ENCODE peak calls at places on chromosome 18, in eight cellular contexts. H is body of pancreas, E is brain microvascular endothelial cell, S is neural progenitor cell, C is fibroblast of mammary gland, X is type B pancreatic cell, B is cardiac fibroblast, G is choroid plexus epithelial cell. R is an unnamed sample.

GRCh38 chr18:79902640-79903039 is 48.8 kb downstream of the SLC66A2 start:
- DNase-seq in H (no peak), E (no peak), S (no peak), C (no peak), X (no peak), B (no peak), G (no peak), R (no peak)

GRCh38 chr18:4106407-4107033 is 348.6 kb downstream of the DLGAP1 start:
- DNase-seq in H (peak), E (peak), S (peak), C (peak), X (peak), B (peak), G (peak), R (peak)

GRCh38 chr18:78625895-78626294 is 353.7 kb upstream of the SALL3 start:
- DNase-seq in H (no peak), E (no peak), S (no peak), C (no peak), X (no peak), B (no peak), G (no peak), R (no peak)

GRCh38 chr18:62101236-62101635 is 85.6 kb downstream of the PIGN start:
- DNase-seq in H (no peak), E (no peak), S (no peak), C (peak), X (no peak), B (peak), G (peak), R (no peak)

GRCh38 chr18:57585846-57586242 is 658 bp downstream of the FECH start:
- DNase-seq in H (no peak), E (no peak), S (peak), C (no peak), X (no peak), B (peak), G (peak), R (no peak)

GRCh38 chr18:33316146-33316587 is 124.4 kb downstream of the CCDC178 start:
- DNase-seq in H (no peak), E (no peak), S (peak), C (no peak), X (no peak), B (no peak), G (no peak), R (no peak)

GRCh38 chr18:9619056-9619455 is 4.7 kb upstream of the PPP4R1 start:
- DNase-seq in H (no peak), E (no peak), S (no peak), C (no peak), X (no peak), B (no peak), G (peak), R (no peak)

GRCh38 chr18:24731158-24731557 is 270.7 kb downstream of the HRH4 start:
- DNase-seq in H (no peak), E (no peak), S (no peak), C (no peak), X (no peak), B (no peak), G (no peak), R (no peak)

GRCh38 chr18:67636597-67637385 is 120.3 kb upstream of the DSEL start:
- DNase-seq in H (no peak), E (no peak), S (no peak), C (no peak), X (no peak), B (no peak), G (no peak), R (no peak)

GRCh38 chr18:22114526-22115321 is 54.7 kb upstream of the GATA6 start:
- DNase-seq in H (no peak), E (no peak), S (no peak), C (no peak), X (no peak), B (no peak), G (no peak), R (no peak)

GRCh38 chr18:22112215-22112614 is 57.2 kb upstream of the GATA6 start:
- DNase-seq in H (no peak), E (no peak), S (no peak), C (no peak), X (no peak), B (no peak), G (no peak), R (no peak)

GRCh38 chr18:22110482-22110924 is 58.9 kb upstream of the GATA6 start:
- DNase-seq in H (no peak), E (no peak), S (peak), C (no peak), X (no peak), B (no peak), G (no peak), R (no peak)

GRCh38 chr18:22113144-22113813 is 56.1 kb upstream of the GATA6 start:
- DNase-seq in H (peak), E (no peak), S (no peak), C (no peak), X (no peak), B (no peak), G (no peak), R (no peak)

DNA sequence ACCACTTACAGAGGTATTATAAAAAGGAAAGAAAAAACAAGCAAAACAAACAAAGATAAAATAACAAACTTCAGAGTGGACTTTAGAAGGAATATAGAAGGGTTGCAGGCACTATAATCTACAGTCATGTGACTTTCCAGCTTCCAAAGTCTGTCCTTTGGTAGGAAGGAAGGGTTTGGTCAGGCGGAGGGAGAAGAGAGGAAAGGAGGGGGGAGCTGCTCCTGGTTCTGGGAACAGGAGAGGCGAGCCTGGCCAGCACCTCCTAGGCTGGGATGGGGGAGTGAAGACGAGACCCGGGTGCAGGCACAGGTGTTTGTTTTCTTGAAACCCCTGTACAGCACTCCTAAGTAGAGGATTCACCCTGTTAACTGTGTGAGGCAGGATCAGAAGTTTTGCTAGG is 53.8 kb upstream of the GATA6 start:
- DNase-seq in H (peak), E (no peak), S (no peak), C (no peak), X (no peak), B (no peak), G (no peak), R (no peak)
- TF ChIP-seq CTCF in H (no peak), E (no peak), S (no peak), C (no peak), X (no peak), B (no peak), G (no peak), R (no peak)

GRCh38 chr18:27685807-27686412 is 491.0 kb downstream of the CDH2 start:
- DNase-seq in H (peak), E (peak), S (peak), C (peak), X (no peak), B (peak), G (peak), R (peak)
- TF ChIP-seq CTCF in H (no peak), E (peak), S (peak), C (peak), X (peak), B (peak), G (peak), R (peak)

DNA sequence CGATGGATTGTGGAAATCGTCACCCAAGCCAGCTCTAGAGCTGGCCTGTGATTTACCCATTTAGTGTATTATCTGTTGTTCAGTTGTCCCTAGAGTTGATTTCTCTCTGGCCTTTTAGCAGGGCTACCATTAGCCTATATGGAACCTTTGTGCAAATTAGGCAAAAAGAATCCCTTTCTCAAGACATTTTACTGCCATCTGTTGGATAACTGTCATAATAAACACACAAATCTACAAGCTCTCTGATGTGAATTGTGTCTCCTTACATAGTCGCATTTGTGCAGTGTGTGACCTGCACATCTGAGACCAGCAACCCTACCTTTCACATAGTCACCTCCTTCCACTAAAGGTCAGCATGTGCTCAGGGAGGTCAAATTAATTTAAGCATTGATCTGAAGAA is 34.0 kb downstream of the LOXHD1 start:
- DNase-seq in H (no peak), E (no peak), S (no peak), C (peak), X (no peak), B (peak), G (peak), R (peak)
- TF ChIP-seq CTCF in H (no peak), E (no peak), S (no peak), C (peak), X (peak), B (no peak), G (peak), R (peak)

GRCh38 chr18:7566587-7567486 is at the start of gene PTPRM:
- DNase-seq in H (peak), E (peak), S (peak), C (peak), X (peak), B (peak), G (peak), R (peak)
- TF ChIP-seq CTCF in H (peak), E (peak), S (no peak), C (no peak), X (peak), B (no peak), G (peak), R (peak)

GRCh38 chr18:5851998-5852397 is 43.3 kb downstream of the TMEM200C start:
- DNase-seq in H (no peak), E (no peak), S (no peak), C (no peak), X (no peak), B (no peak), G (peak), R (no peak)
- TF ChIP-seq CTCF in H (no peak), E (no peak), S (peak), C (peak), X (peak), B (no peak), G (no peak), R (peak)

DNA sequence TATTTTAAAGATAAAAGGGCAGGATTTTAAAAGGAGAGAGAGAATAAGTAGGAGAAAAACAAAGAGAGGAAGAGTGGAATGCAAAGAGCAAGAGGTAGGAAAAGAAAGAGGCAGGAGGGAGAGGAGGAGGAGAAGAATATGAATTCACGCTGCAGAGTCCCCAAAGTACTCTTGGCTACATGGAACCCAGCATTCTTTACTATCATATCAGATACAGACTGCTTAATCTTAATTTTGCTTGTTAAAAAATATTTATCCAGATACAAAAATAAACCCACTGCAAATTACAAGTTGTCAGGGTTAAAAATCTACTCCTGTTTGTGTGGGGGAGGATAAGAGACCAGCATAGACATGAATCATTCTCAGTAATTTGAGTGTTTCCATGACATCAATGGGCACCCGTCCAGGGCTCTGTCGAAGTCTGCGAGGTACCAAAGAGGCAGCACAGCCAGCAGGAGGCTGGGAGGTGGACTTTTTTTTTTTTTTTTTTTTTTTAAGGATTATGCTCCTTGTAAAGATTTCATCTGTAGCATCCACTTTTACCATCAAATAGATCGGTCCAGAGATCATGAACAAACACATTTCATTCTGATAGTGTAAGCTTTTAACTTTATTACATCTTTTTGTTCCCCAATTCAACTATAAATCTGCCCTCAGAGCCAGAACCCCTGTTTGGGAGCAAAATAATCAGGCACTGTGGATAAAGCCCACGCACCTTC is 182.2 kb downstream of the TCF4 start:
- DNase-seq in H (peak), E (peak), S (peak), C (peak), X (no peak), B (peak), G (peak), R (peak)
- TF ChIP-seq CTCF in H (no peak), E (peak), S (no peak), C (peak), X (peak), B (peak), G (peak), R (peak)

GRCh38 chr18:72673242-72673641 is 129.1 kb upstream of the CBLN2 start:
- DNase-seq in H (no peak), E (no peak), S (no peak), C (no peak), X (no peak), B (no peak), G (no peak), R (no peak)
- TF ChIP-seq CTCF in H (no peak), E (no peak), S (no peak), C (no peak), X (no peak), B (no peak), G (no peak), R (no peak)